ENCODE peak calls at places on chromosomes 1 and 21, in five cellular contexts. H is breast epithelium, P is neural progenitor cell, E is fibroblast of lung, Y is adipocyte. J is an unnamed sample. For H3K9me3, the result is how much of the 10 kb centered on the place peaks cover.

GRCh38 chr1:1435094-1435903 is at the start of gene VWA1:
- DNase-seq in P (peak), H (no peak), E (peak), Y (peak), J (peak)

GRCh38 chr1:1842360-1843146 is 48.3 kb downstream of the GNB1 start:
- DNase-seq in E (no peak), Y (no peak), H (no peak), P (no peak), J (no peak)

GRCh38 chr1:208235983-208236761 is 8.0 kb downstream of the PLXNA2 start:
- DNase-seq in Y (peak), E (peak), P (no peak), H (no peak), J (peak)

GRCh38 chr1:14970115-14970798 is 183.3 kb upstream of the TMEM51 start:
- DNase-seq in H (peak), P (peak), Y (peak), E (peak), J (peak)

GRCh38 chr1:21903638-21904474 is 33.3 kb downstream of the HSPG2 start:
- DNase-seq in Y (no peak), H (no peak), E (no peak), P (no peak), J (peak)

GRCh38 chr1:98388431-98388830 is 273.1 kb upstream of the SNX7 start:
- DNase-seq in E (peak), Y (peak), H (no peak), P (no peak), J (peak)

GRCh38 chr1:63795455-63795854 is 21.6 kb downstream of the ROR1 start:
- DNase-seq in P (no peak), E (no peak), H (no peak), Y (no peak), J (no peak)

GRCh38 chr1:228174482-228175315 is 9.1 kb downstream of the IBA57 start:
- DNase-seq in Y (peak), E (no peak), P (peak), H (no peak), J (no peak)

GRCh38 chr1:9630331-9631081 is 21.0 kb upstream of the PIK3CD start:
- DNase-seq in E (peak), H (no peak), Y (no peak), P (no peak), J (no peak)

GRCh38 chr1:47917696-47918095 is 79.5 kb downstream of the TRABD2B start:
- DNase-seq in E (no peak), Y (no peak), H (no peak), P (no peak), J (no peak)

GRCh38 chr1:215228193-215228592 is 145.7 kb downstream of the KCNK2 start:
- DNase-seq in H (no peak), Y (no peak), E (no peak), P (no peak), J (no peak)

GRCh38 chr1:45543599-45544417 is 6.8 kb upstream of the AKR1A1 start:
- DNase-seq in E (no peak), Y (no peak), H (no peak), P (no peak), J (peak)

GRCh38 chr1:216559359-216559758 is 136.1 kb upstream of the USH2A start:
- DNase-seq in P (no peak), Y (no peak), E (no peak), H (no peak), J (no peak)

GRCh38 chr1:234186037-234186688 is 187.1 kb upstream of the COA6 start:
- DNase-seq in H (no peak), P (no peak), Y (no peak), E (peak), J (no peak)

GRCh38 chr1:190172636-190173410 is 304.8 kb downstream of the BRINP3 start:
- DNase-seq in P (peak), Y (peak), E (no peak), H (no peak), J (no peak)

GRCh38 chr1:193285626-193286025 is 99.2 kb upstream of the B3GALT2 start:
- DNase-seq in H (no peak), E (peak), Y (no peak), P (no peak), J (no peak)

GRCh38 chr1:216210081-216210480 is 213.2 kb downstream of the USH2A start:
- DNase-seq in H (no peak), E (peak), Y (peak), P (no peak), J (no peak)

GRCh38 chr21:38646213-38646837 is 148.0 kb upstream of the ERG start:
- DNase-seq in E (peak), P (no peak), Y (peak), H (no peak), J (no peak)

GRCh38 chr1:224435318-224435763 is 744 bp upstream of the WDR26 start:
- DNase-seq in E (peak), H (no peak), P (peak), Y (peak), J (peak)

GRCh38 chr1:84892657-84893618 is at the start of gene LPAR3:
- DNase-seq in E (peak), Y (peak), P (peak), H (no peak), J (no peak)

GRCh38 chr1:203593143-203593542 is 33.5 kb upstream of the ATP2B4 start:
- DNase-seq in E (no peak), Y (no peak), P (no peak), H (no peak), J (no peak)

GRCh38 chr21:40714516-40714915 is 132.4 kb downstream of the DSCAM start:
- DNase-seq in H (no peak), Y (peak), P (no peak), E (no peak), J (no peak)

GRCh38 chr1:232728507-232729263 is 76.5 kb upstream of the MAP10 start:
- DNase-seq in P (no peak), H (no peak), Y (peak), E (peak), J (no peak)

GRCh38 chr1:19730793-19731192 is 66.1 kb downstream of the HTR6 start:
- DNase-seq in P (peak), E (no peak), H (no peak), Y (no peak), J (no peak)

GRCh38 chr1:184971522-184972265 is 2.6 kb downstream of the NIBAN1 start:
- DNase-seq in Y (no peak), E (no peak), H (no peak), P (no peak), J (no peak)

GRCh38 chr1:223135176-223135575 is 7.9 kb downstream of the TLR5 start:
- DNase-seq in Y (peak), P (no peak), E (peak), H (peak), J (no peak)

GRCh38 chr21:39347537-39347936 is 1.4 kb downstream of the HMGN1 start:
- DNase-seq in H (no peak), E (no peak), P (no peak), Y (peak), J (peak)

GRCh38 chr1:206835186-206835585 is 30.2 kb upstream of the IL20 start:
- DNase-seq in Y (no peak), P (no peak), E (no peak), H (no peak), J (no peak)

GRCh38 chr1:112706505-112707216 is at the start of gene RHOC:
- DNase-seq in P (peak), Y (peak), E (peak), H (no peak), J (no peak)

GRCh38 chr1:119549719-119550141 is 42.7 kb downstream of the HSD3B1 start:
- DNase-seq in Y (peak), E (peak), H (no peak), P (peak), J (peak)

GRCh38 chr1:184759651-184760050 is 5.0 kb upstream of the EDEM3 start:
- DNase-seq in H (no peak), E (no peak), P (no peak), Y (no peak), J (no peak)

GRCh38 chr1:241419986-241420385 is 63.0 kb upstream of the RGS7 start:
- DNase-seq in Y (no peak), H (no peak), P (no peak), E (no peak), J (no peak)

GRCh38 chr1:97986041-97987005 is 65.5 kb upstream of the DPYD start:
- DNase-seq in Y (no peak), E (no peak), P (no peak), H (no peak), J (peak)

GRCh38 chr1:117758444-117759316 is 152.8 kb downstream of the TENT5C start:
- DNase-seq in Y (peak), H (peak), P (peak), E (peak), J (peak)

GRCh38 chr1:207565546-207566468 is 69.8 kb downstream of the CR1 start:
- DNase-seq in P (peak), E (peak), H (no peak), Y (peak), J (no peak)

GRCh38 chr1:3902111-3902511 is 2.0 kb upstream of the C1orf174 start:
- DNase-seq in E (no peak), H (no peak), P (no peak), Y (no peak), J (no peak)

GRCh38 chr21:39103689-39104088 is 79.6 kb downstream of the PSMG1 start:
- DNase-seq in Y (peak), P (no peak), E (peak), H (no peak), J (no peak)

GRCh38 chr1:54865238-54866073 is 21.5 kb downstream of the DHCR24 start:
- DNase-seq in P (no peak), H (no peak), E (no peak), Y (no peak), J (no peak)
- H3K4me3 ChIP-seq in P (no peak), H (no peak), E (no peak), Y (no peak), J (no peak)

DNA sequence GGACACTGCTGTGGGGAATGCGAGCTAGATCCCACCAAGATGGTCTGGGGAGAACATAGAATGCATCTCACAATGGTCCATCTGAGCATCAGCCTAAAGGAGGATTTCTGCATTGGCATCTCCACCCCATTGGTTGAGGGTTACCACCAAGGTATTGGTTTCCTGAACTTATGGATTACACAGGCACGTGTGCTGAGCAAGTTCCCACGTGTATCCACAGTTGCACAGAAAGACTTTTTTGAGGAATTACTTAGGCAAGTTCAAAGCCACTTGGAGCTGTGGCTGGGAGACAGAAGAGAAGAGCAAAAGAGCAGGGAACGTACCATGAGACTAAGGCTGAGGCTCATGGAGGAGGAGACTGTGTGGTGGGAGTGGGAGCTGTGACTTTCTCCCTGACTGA is 43.1 kb downstream of the KCNA2 start:
- DNase-seq in H (no peak), P (no peak), Y (no peak), E (no peak), J (no peak)
- H3K9me3 ChIP-seq in H (under half), P (under half), Y (under half), E (under half), J (under half)

GRCh38 chr1:221336141-221336540 is 405.7 kb downstream of the DUSP10 start:
- DNase-seq in P (no peak), Y (peak), E (peak), H (no peak), J (no peak)

GRCh38 chr1:221331263-221332183 is 410.4 kb downstream of the DUSP10 start:
- DNase-seq in H (no peak), E (no peak), Y (no peak), P (no peak), J (no peak)

GRCh38 chr1:221337106-221337505 is 404.8 kb downstream of the DUSP10 start:
- DNase-seq in H (no peak), P (no peak), Y (no peak), E (no peak), J (no peak)

GRCh38 chr1:221334082-221334481 is 407.8 kb downstream of the DUSP10 start:
- DNase-seq in Y (no peak), E (peak), P (no peak), H (no peak), J (peak)

GRCh38 chr1:221335161-221336101 is 406.5 kb downstream of the DUSP10 start:
- DNase-seq in P (peak), E (peak), H (no peak), Y (peak), J (no peak)
- H3K4me3 ChIP-seq in P (no peak), E (peak), H (no peak), Y (peak), J (no peak)

DNA sequence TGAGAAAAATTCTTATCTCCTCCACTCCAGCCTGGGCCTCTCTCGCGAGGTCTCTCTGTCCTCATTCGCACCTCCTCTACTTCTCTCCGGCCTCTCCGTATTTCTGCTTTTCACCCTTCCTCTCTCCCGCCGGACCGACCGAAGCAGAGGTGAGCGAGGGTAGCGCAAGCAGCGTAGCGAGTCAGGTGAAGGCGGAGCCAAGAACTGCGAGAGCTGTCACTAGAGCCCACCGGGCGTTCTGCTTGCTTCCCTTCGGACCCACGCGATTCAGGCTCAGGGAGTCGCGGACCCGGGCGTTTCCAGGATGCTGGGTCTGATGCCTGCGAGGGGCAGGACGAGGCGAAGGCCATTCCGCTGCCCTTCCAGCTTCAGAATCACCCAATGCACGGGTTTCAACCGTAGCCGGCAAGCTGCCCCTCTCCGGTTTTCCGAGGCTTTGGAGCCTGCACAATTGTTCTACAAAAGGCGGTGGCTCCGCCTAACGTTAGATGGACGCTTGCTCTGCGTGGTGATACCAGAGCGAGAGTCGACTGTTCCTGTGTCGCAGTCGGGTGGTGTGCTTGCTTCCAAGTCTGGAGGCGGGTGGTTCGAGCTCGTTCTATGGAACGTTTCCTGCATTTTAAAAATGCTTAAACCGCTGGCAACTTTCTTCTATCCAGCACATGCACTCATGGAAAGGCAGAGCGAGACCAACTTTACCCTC is 310.2 kb downstream of the FAM72C start:
- DNase-seq in E (no peak), Y (no peak), P (no peak), H (no peak), J (no peak)
- H3K9me3 ChIP-seq in E (under half), Y (under half), P (under half), H (under half), J (under half)

DNA sequence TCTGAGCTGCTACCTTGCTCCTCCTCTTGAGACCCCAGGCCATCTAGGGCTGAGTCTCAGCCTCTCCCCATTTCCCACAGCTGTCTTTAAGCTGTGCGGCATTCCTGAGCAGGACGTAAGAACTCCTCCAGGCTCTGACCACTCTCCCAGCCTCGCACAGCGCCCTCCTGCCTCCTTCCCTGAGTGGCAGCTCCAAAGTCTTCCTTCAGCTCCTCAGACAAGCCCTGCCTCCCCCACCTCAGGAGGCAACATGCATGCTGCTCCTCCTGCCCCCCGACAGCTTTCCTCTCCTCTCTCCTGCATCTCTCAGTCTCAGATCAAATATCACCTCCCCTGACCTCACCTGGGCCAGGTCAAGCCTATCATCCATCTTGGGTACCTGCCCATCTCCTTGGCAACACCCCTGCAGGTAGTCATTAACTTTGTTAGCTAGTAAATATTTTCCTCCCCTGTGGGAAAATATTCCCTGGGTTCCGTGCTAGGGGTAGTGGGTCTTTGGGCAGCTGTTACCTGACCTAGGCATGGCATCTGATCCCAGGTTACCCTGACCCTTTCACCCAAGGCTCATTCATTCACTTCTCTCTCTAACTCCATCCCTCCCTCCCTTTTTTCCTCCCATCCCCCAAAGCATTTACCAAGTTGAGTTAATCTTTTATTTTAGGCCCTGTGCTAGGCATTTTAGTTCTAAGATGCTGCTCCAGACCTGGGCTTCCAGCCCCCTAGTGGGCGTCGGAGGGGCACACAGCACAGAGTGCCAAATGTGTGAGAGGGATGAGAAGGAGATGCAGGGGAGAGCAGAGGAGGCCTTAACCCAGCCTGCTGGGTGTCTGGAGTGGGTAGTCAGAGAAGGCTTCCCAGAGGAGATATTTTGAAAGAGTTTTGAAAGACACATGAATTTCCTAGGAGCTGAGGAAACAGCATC is 419.9 kb downstream of the PTPRU start:
- DNase-seq in H (no peak), E (no peak), Y (no peak), P (peak), J (no peak)
- H3K4me3 ChIP-seq in H (no peak), E (no peak), Y (no peak), P (no peak), J (no peak)

GRCh38 chr21:26686705-26687104 is 113.6 kb upstream of the CYYR1 start:
- DNase-seq in Y (no peak), E (no peak), P (no peak), H (no peak), J (no peak)

GRCh38 chr21:26683996-26684395 is 110.9 kb upstream of the CYYR1 start:
- DNase-seq in P (no peak), Y (no peak), E (no peak), H (no peak), J (no peak)

GRCh38 chr21:26686278-26686677 is 113.2 kb upstream of the CYYR1 start:
- DNase-seq in E (peak), H (no peak), P (no peak), Y (peak), J (peak)

GRCh38 chr21:26679299-26679698 is 106.2 kb upstream of the CYYR1 start:
- DNase-seq in H (no peak), Y (peak), E (peak), P (no peak), J (no peak)

DNA sequence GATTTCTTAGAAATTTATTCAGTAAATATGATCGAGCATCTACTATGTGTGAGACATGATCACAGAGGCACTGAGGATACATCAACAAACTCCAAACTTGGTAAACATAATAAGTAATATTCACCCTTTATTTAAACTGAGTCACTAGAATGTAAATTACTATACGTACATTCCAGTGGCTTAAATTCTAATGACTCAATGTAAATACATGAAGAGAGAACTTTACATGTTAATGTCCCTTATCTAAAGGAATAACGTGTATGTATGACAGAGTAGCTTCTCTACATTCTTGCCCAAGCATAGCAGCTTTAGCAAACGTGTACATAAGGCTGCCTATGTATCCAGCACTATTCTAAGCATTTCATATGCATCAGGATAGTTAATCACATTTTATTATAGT is 111.8 kb upstream of the CYYR1 start:
- DNase-seq in E (no peak), P (no peak), H (no peak), Y (no peak), J (no peak)
- H3K9me3 ChIP-seq in E (under half), P (under half), H (under half), Y (under half), J (under half)

GRCh38 chr1:42955311-42956063 is 3.2 kb downstream of the SLC2A1 start:
- DNase-seq in E (no peak), P (peak), H (no peak), Y (no peak), J (no peak)
- H3K4me3 ChIP-seq in E (no peak), P (peak), H (no peak), Y (no peak), J (no peak)

DNA sequence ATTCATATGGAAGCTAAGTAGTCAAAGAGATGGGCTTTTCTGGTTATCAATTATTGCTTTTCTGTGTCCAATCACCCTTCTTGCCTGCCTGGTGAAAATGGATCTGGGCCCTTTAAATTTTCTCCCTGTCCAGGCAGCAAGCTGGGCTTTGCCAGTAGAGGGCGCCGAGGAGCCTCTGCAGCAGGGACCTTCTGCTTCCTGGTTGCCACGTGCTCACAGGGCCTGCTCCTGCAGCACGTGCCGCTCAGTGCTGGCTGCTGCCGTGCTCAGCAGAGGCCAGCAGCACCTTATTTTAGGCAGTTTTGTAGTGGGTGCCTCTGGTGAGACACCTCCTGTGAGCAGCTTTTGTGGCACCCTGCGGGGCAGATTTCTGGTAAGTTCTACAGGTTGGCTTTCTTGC is 4.0 kb downstream of the ACTL8 start:
- DNase-seq in H (no peak), Y (no peak), E (peak), P (no peak), J (no peak)
- H3K9me3 ChIP-seq in H (half or more), Y (under half), E (under half), P (under half), J (under half)